ENCODE peak calls at places on chromosomes 6 and 20, in ten cellular contexts. P is adrenal gland, V is esophagus muscularis mucosa, D is HepG2, F is breast epithelium, I is K562, U is A549, H is IMR-90, A is heart left ventricle, G is ovary. C is an unnamed sample. For H3K4me1, the result is how much of the 10 kb centered on the place peaks cover.

GRCh38 chr6:10725716-10726115 is 2.8 kb downstream of the TMEM14C start:
- DNase-seq in V (no peak), H (no peak), G (no peak), U (no peak), I (peak), P (no peak), D (no peak), A (no peak), F (no peak), C (no peak)

GRCh38 chr20:53736757-53737403 is 143.2 kb upstream of the ZNF217 start:
- DNase-seq in D (no peak), I (no peak), F (no peak), A (no peak), P (no peak), V (no peak), U (no peak), G (no peak), H (peak), C (no peak)

GRCh38 chr6:118869894-118870665 is 23.9 kb upstream of the ASF1A start:
- DNase-seq in G (no peak), H (no peak), I (no peak), D (peak), V (no peak), P (no peak), F (no peak), A (no peak), U (no peak), C (no peak)

GRCh38 chr20:11219192-11219591 is 545.4 kb upstream of the JAG1 start:
- DNase-seq in V (no peak), D (no peak), U (no peak), I (no peak), P (no peak), F (no peak), H (no peak), A (no peak), G (no peak), C (no peak)

GRCh38 chr6:70860920-70861319 is 95.9 kb downstream of the B3GAT2 start:
- DNase-seq in I (no peak), D (no peak), G (no peak), U (no peak), A (no peak), H (no peak), P (no peak), V (no peak), F (no peak), C (no peak)

GRCh38 chr6:32954212-32954745 is 1.4 kb upstream of the HLA-DMA start:
- DNase-seq in D (no peak), H (no peak), U (no peak), G (no peak), I (no peak), F (no peak), P (peak), A (no peak), V (peak), C (no peak)

GRCh38 chr6:79669766-79670165 is 38.6 kb downstream of the SH3BGRL2 start:
- DNase-seq in F (no peak), U (no peak), V (no peak), A (no peak), D (no peak), P (no peak), H (no peak), G (no peak), I (no peak), C (no peak)

GRCh38 chr20:50509923-50510705 is at the start of gene PTPN1:
- DNase-seq in U (peak), D (peak), F (peak), P (peak), V (peak), G (peak), H (peak), A (peak), I (peak), C (peak)

GRCh38 chr6:145457556-145457955 is 277.8 kb downstream of the EPM2A start:
- DNase-seq in P (no peak), F (no peak), H (no peak), G (no peak), I (no peak), U (no peak), A (no peak), D (no peak), V (no peak), C (no peak)

GRCh38 chr20:11080010-11080409 is 406.2 kb upstream of the JAG1 start:
- DNase-seq in I (no peak), H (peak), A (no peak), G (no peak), V (no peak), U (no peak), F (no peak), D (no peak), P (no peak), C (no peak)

GRCh38 chr20:20174089-20174835 is 121.9 kb downstream of the CFAP61 start:
- DNase-seq in P (no peak), A (no peak), I (no peak), D (no peak), F (no peak), H (no peak), G (no peak), V (no peak), U (no peak), C (no peak)

GRCh38 chr6:47734826-47735481 is 36.6 kb downstream of the ADGRF4 start:
- DNase-seq in G (no peak), U (no peak), A (no peak), V (no peak), H (no peak), F (no peak), P (no peak), D (no peak), I (no peak), C (no peak)

GRCh38 chr6:15968519-15968918 is 160.4 kb upstream of the MYLIP start:
- DNase-seq in G (no peak), V (no peak), I (no peak), H (no peak), D (no peak), P (no peak), A (no peak), U (no peak), F (no peak), C (no peak)

GRCh38 chr6:34239240-34239825 is 2.7 kb downstream of the HMGA1 start:
- DNase-seq in D (no peak), I (peak), G (no peak), P (no peak), H (no peak), F (no peak), U (no peak), A (no peak), V (peak), C (no peak)

GRCh38 chr6:31771992-31772358 is 5.2 kb downstream of the VWA7 start:
- DNase-seq in D (no peak), G (no peak), H (peak), P (no peak), A (no peak), U (no peak), I (peak), F (no peak), V (no peak), C (no peak)

GRCh38 chr20:50153153-50153499 is 397 bp downstream of the PEDS1 start:
- DNase-seq in F (no peak), G (no peak), V (no peak), P (no peak), I (no peak), D (no peak), U (no peak), A (no peak), H (no peak), C (no peak)

GRCh38 chr6:36595168-36595818 is 1.1 kb downstream of the SRSF3 start:
- DNase-seq in H (peak), U (no peak), A (peak), P (no peak), D (peak), G (no peak), F (no peak), V (no peak), I (peak), C (no peak)

GRCh38 chr20:47956261-47956995 is 171.1 kb upstream of the SULF2 start:
- DNase-seq in I (no peak), G (no peak), U (no peak), F (no peak), P (no peak), H (no peak), A (peak), V (no peak), D (no peak), C (no peak)

GRCh38 chr6:107106165-107106564 is 9.2 kb downstream of the BEND3 start:
- DNase-seq in A (no peak), U (no peak), H (no peak), V (no peak), G (no peak), D (no peak), P (no peak), F (no peak), I (no peak), C (no peak)

GRCh38 chr6:158170656-158171081 is 2.5 kb downstream of the GTF2H5 start:
- DNase-seq in A (no peak), V (no peak), P (no peak), U (no peak), I (no peak), H (peak), G (no peak), F (no peak), D (peak), C (no peak)

GRCh38 chr6:130680118-130680517 is 147.1 kb upstream of the SMLR1 start:
- DNase-seq in D (no peak), V (no peak), H (peak), I (no peak), G (no peak), A (no peak), F (no peak), U (no peak), P (no peak), C (no peak)

GRCh38 chr20:10671221-10671849 is 2.5 kb downstream of the JAG1 start:
- DNase-seq in F (peak), I (peak), D (peak), A (no peak), P (peak), G (peak), V (peak), U (peak), H (peak), C (peak)

DNA sequence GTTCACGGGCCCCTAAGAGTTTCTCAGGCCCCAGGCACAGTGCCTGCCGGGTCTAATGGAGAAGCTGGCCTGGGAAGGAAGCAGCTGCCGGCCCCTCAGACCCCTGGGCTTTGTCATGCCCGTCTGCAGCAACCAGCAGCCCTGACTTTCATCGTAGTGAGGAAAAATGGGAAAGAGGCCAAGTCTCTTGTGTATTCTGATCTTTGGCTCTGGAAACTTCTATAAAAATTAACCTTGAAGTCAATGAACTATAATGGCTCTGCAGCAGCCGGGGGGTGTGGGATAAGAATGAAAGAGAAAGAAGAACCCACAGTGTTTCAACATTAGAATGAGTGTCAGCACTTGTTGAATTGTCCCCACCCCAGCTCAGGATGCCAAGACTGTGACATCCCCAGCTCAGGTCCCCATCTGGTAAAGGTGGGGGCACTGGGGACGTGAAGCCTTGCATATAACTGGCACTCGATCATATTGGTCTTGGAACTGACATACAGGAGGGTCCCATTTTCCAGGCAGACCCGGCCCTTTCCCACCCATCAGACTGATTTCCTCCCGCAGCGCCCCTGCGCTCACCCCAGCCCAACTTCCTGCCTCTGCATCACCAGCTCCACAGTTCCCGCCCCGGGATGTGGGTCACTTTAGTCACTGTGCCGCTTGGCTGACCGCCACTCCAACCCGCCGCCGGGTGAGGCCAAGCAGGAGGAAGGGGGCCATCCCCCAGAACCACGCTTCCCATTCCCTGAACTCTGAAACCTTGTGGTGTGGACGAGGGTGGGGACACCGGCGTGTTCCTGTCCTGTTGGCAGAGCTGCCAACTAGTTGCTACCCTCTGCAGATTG is 12.7 kb downstream of the TGM2 start:
- DNase-seq in A (peak), U (peak), P (peak), G (peak), H (peak), I (no peak), V (peak), D (peak), F (no peak), C (peak)
- TF ChIP-seq POLR2A in A (no peak), U (no peak), P (no peak), G (no peak), H (no peak), I (no peak), V (no peak), D (no peak), F (no peak), C (no peak)

GRCh38 chr6:41728954-41729353 is 6.5 kb downstream of the TFEB start:
- DNase-seq in A (no peak), V (no peak), P (no peak), I (no peak), F (no peak), U (no peak), H (no peak), G (no peak), D (no peak), C (no peak)
- H3K4me1 ChIP-seq in A (half or more), V (half or more), P (under half), I (under half), F (under half), U (under half), H (under half), G (under half), D (half or more), C (half or more)

DNA sequence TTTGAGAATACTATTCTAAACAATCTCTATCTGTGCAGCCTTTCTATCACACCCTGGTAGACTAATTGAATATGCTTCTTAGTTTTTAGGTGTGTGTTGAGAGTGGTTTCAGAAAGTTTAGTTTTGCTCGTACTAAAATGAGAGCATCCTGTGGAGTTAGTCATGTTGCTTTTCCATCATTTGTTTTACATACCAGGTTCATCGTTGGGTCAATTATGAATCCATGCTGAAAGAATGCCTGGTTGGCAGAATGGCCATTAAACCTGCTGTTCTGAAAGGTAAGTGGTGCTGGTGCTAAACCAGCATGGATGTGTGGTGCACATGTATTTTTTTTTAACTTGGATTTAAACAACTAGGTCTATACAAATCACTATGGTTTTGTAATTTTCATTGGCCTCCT is 49.3 kb downstream of the CYB5R4 start:
- DNase-seq in D (no peak), F (no peak), H (peak), U (no peak), P (no peak), G (no peak), A (no peak), V (no peak), I (no peak), C (no peak)
- TF ChIP-seq POLR2A in D (no peak), F (no peak), H (no peak), U (no peak), P (no peak), G (no peak), A (no peak), V (no peak), I (no peak), C (no peak)

DNA sequence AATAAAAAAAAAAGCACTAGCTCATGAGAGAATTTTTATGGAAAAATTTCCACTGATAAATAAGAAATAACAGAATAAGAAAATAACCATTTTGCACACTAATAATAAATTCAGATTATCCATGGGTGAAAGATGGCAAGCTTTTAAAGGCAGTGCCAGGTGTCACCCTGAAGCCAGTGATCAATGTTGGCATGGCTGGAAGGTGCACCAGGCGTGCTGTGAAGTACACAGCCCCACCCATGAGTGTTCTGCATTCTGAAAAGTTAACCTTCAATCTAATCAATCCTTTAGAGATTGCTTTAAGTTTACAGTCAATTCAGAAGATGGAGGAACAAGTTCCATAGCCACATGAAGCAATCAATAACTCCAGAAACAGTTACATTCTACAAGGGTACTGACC is 284.4 kb downstream of the C6orf118 start:
- DNase-seq in P (no peak), V (no peak), G (no peak), D (no peak), I (no peak), H (no peak), F (no peak), U (no peak), A (no peak), C (no peak)
- H3K4me1 ChIP-seq in P (under half), V (under half), G (under half), D (under half), I (under half), H (under half), F (under half), U (under half), A (under half), C (under half)

GRCh38 chr6:46170357-46171289 is at the start of gene ENPP5:
- DNase-seq in H (no peak), U (no peak), F (peak), I (peak), P (peak), D (no peak), A (peak), G (peak), V (no peak), C (peak)
- TF ChIP-seq POLR2A in H (no peak), U (no peak), F (peak), I (no peak), P (no peak), D (no peak), A (no peak), G (no peak), V (no peak), C (no peak)

GRCh38 chr20:64037199-64037497 is 1.2 kb downstream of the C20orf204 start:
- DNase-seq in H (no peak), P (no peak), I (no peak), A (no peak), D (no peak), U (no peak), V (no peak), F (no peak), G (no peak), C (no peak)
- H3K4me1 ChIP-seq in H (under half), P (under half), I (half or more), A (half or more), D (half or more), U (under half), V (under half), F (under half), G (under half), C (under half)

GRCh38 chr6:6730831-6731230 is 142.3 kb downstream of the LY86 start:
- DNase-seq in A (peak), D (no peak), P (peak), V (no peak), I (no peak), H (peak), U (no peak), G (no peak), F (no peak), C (no peak)

GRCh38 chr6:6725120-6725833 is 136.8 kb downstream of the LY86 start:
- DNase-seq in P (no peak), G (no peak), A (no peak), I (no peak), V (no peak), H (no peak), D (no peak), F (no peak), U (no peak), C (no peak)

GRCh38 chr6:6729971-6730370 is 141.5 kb downstream of the LY86 start:
- DNase-seq in U (no peak), G (no peak), A (no peak), V (no peak), P (no peak), H (no peak), F (no peak), D (no peak), I (no peak), C (no peak)

GRCh38 chr6:6725834-6726194 is 137.3 kb downstream of the LY86 start:
- DNase-seq in F (no peak), V (no peak), P (no peak), H (no peak), I (no peak), D (no peak), U (no peak), G (no peak), A (no peak), C (no peak)

DNA sequence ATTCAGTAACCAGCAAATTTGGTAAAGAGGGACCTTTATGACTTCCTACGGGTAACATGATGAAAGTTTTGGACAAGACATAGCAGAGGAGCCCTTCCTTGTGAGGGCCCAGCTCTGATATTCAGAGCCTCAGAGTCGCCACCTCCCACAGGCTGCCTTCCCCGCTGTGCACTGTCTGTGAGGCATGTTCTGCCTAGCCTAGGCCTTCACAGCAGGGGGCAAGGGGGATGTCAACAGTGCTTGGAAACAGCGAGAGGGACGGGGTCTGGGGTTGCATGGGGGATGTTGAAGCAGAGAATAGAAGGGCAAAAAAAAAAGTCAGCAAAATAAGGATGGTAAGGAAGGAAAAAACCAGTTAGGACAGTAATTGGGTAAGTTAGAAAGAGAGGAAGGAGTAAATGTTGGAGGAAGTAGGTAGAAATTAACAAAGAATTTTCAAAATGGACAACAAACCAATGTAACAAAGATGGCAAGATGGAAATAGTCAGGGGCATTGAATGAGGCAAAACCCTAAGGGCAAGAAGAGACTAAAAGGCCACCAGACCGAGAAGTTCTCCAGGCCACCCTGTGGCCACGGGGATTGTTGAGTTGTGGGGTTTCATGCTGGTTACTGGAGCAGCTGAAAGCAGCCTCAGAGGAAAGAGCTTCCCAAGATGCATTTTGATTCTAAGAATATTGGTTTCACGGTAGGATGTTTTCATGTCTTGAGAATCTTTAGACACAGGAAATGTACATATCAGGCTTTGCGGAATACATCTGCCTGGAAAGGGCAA is 139.8 kb downstream of the LY86 start:
- DNase-seq in P (no peak), A (no peak), U (no peak), I (no peak), G (no peak), V (no peak), D (no peak), F (no peak), H (no peak), C (no peak)
- TF ChIP-seq POLR2A in P (no peak), A (no peak), U (no peak), I (no peak), G (no peak), V (no peak), D (no peak), F (no peak), H (no peak), C (no peak)

GRCh38 chr20:36859282-36859555 is 16.7 kb upstream of the TLDC2 start:
- DNase-seq in D (no peak), U (no peak), F (no peak), I (no peak), V (no peak), A (no peak), P (no peak), H (no peak), G (no peak), C (no peak)
- H3K4me1 ChIP-seq in D (under half), U (half or more), F (under half), I (half or more), V (half or more), A (half or more), P (half or more), H (half or more), G (under half), C (half or more)

C was measured in stomach.